ENCODE peak calls at places on chromosomes 11 and 22, in ten cellular contexts. C is hypothalamus; T is iris pigment epithelial cell; W is glomerular endothelial cell; D is activated CD8-positive, alpha-beta T cell treated with anti-CD3 and anti-CD28 coated beads, Interleukin-2, amount 10 ng/mL, durations not matched to agents 7 days and 5 days; B is activated T-helper 9 cell treated with anti-CD3 and anti-CD28 coated beads, Interleukin-2, amount 50 U/mL, for 16 hours; R is stimulated activated CD8-positive, alpha-beta memory T cell treated with anti-CD3 and anti-CD28 coated beads, Interleukin-2, amount 100 ng/mL, for 48 hours; X is activated CD4-positive, alpha-beta T cell treated with anti-CD3 and anti-CD28 coated beads for 24 hours; Z is stimulated activated CD4-positive, alpha-beta T cell treated with anti-CD3 and anti-CD28 coated beads, Interleukin-1b, Interleukin-23, amount 100 ng/mL, for 1 hour; K is germinal center. A is an unnamed sample.

GRCh38 chr11:75463106-75463774 is 30.2 kb upstream of the KLHL35 start:
- DNase-seq in C (no peak), T (no peak), W (peak), D (no peak), B (no peak), R (no peak), X (no peak), Z (no peak), K (no peak), A (no peak)

GRCh38 chr22:23305922-23306374 is 125.6 kb downstream of the BCR start:
- DNase-seq in C (peak), T (peak), W (peak), D (no peak), B (no peak), R (no peak), X (no peak), Z (no peak), K (no peak), A (no peak)

GRCh38 chr11:133919330-133920108 is 37.2 kb downstream of the IGSF9B start:
- DNase-seq in C (no peak), T (no peak), W (no peak), D (no peak), B (no peak), R (no peak), X (no peak), Z (no peak), K (no peak), A (no peak)

GRCh38 chr11:33642461-33643166 is 58.0 kb downstream of the C11orf91 start:
- DNase-seq in C (no peak), T (no peak), W (no peak), D (no peak), B (no peak), R (no peak), X (no peak), Z (no peak), K (no peak), A (no peak)

GRCh38 chr11:95849087-95849825 is 59.0 kb downstream of the CEP57 start:
- DNase-seq in C (peak), T (peak), W (peak), D (peak), B (no peak), R (no peak), X (peak), Z (no peak), K (no peak), A (no peak)

GRCh38 chr11:44987506-44987905 is 36.8 kb upstream of the TP53I11 start:
- DNase-seq in C (no peak), T (no peak), W (no peak), D (no peak), B (no peak), R (no peak), X (no peak), Z (no peak), K (no peak), A (no peak)

GRCh38 chr22:46578824-46579561 is 41.2 kb upstream of the GRAMD4 start:
- DNase-seq in C (no peak), T (peak), W (no peak), D (no peak), B (no peak), R (no peak), X (no peak), Z (no peak), K (no peak), A (no peak)

GRCh38 chr11:67120881-67121710 is 2.0 kb downstream of the KDM2A start:
- DNase-seq in C (no peak), T (peak), W (no peak), D (no peak), B (no peak), R (no peak), X (no peak), Z (no peak), K (peak), A (no peak)

GRCh38 chr11:62124186-62125113 is 639 bp downstream of the INCENP start:
- DNase-seq in C (no peak), T (peak), W (no peak), D (peak), B (no peak), R (peak), X (no peak), Z (no peak), K (peak), A (no peak)

GRCh38 chr11:65776196-65776595 is 4.6 kb downstream of the AP5B1 start:
- DNase-seq in C (no peak), T (peak), W (no peak), D (peak), B (no peak), R (no peak), X (no peak), Z (no peak), K (no peak), A (no peak)

GRCh38 chr11:29310016-29310415 is 706.8 kb downstream of the KCNA4 start:
- DNase-seq in C (no peak), T (peak), W (no peak), D (no peak), B (no peak), R (no peak), X (no peak), Z (no peak), K (no peak), A (no peak)

GRCh38 chr11:64605656-64606585 is 14.9 kb downstream of the SLC22A12 start:
- DNase-seq in C (no peak), T (no peak), W (no peak), D (no peak), B (no peak), R (no peak), X (no peak), Z (no peak), K (no peak), A (no peak)

GRCh38 chr11:120590472-120590871 is 78.9 kb downstream of the GRIK4 start:
- DNase-seq in C (no peak), T (no peak), W (no peak), D (no peak), B (no peak), R (no peak), X (no peak), Z (no peak), K (no peak), A (no peak)

GRCh38 chr22:46349238-46349637 is 13.7 kb downstream of the TRMU start:
- DNase-seq in C (no peak), T (no peak), W (no peak), D (no peak), B (no peak), R (no peak), X (no peak), Z (no peak), K (no peak), A (no peak)

GRCh38 chr11:28984216-28984615 is 876.0 kb downstream of the METTL15 start:
- DNase-seq in C (no peak), T (peak), W (no peak), D (no peak), B (no peak), R (no peak), X (no peak), Z (no peak), K (no peak), A (no peak)

GRCh38 chr11:61162092-61162935 is 1.1 kb upstream of the VPS37C start:
- DNase-seq in C (no peak), T (peak), W (no peak), D (no peak), B (no peak), R (no peak), X (no peak), Z (no peak), K (no peak), A (no peak)

GRCh38 chr11:57461841-57462489 is 1.6 kb downstream of the RTN4RL2 start:
- DNase-seq in C (no peak), T (no peak), W (no peak), D (no peak), B (no peak), R (no peak), X (no peak), Z (no peak), K (no peak), A (no peak)

GRCh38 chr11:131667566-131667965 is 297.2 kb downstream of the NTM start:
- DNase-seq in C (no peak), T (no peak), W (no peak), D (no peak), B (no peak), R (no peak), X (no peak), Z (no peak), K (no peak), A (no peak)

GRCh38 chr22:39319284-39320170 is at the start of gene RPL3:
- DNase-seq in C (peak), T (peak), W (peak), D (peak), B (peak), R (peak), X (peak), Z (peak), K (peak), A (peak)

GRCh38 chr11:83779876-83780275 is 493.7 kb upstream of the CCDC90B start:
- DNase-seq in C (no peak), T (no peak), W (no peak), D (no peak), B (no peak), R (no peak), X (no peak), Z (no peak), K (no peak), A (no peak)

GRCh38 chr11:1041149-1041467 is 4.6 kb upstream of the MUC6 start:
- DNase-seq in C (no peak), T (no peak), W (no peak), D (no peak), B (no peak), R (no peak), X (no peak), Z (no peak), K (no peak), A (no peak)

GRCh38 chr11:10257478-10257877 is 36.5 kb downstream of the SBF2 start:
- DNase-seq in C (no peak), T (no peak), W (no peak), D (no peak), B (no peak), R (no peak), X (no peak), Z (no peak), K (no peak), A (no peak)

GRCh38 chr22:49206281-49206680 is 621.4 kb downstream of the BRD1 start:
- DNase-seq in C (no peak), T (no peak), W (no peak), D (no peak), B (no peak), R (no peak), X (no peak), Z (no peak), K (no peak), A (no peak)

GRCh38 chr11:121274332-121274991 is 18.1 kb upstream of the SC5D start:
- DNase-seq in C (no peak), T (no peak), W (no peak), D (no peak), B (no peak), R (no peak), X (no peak), Z (no peak), K (no peak), A (no peak)

GRCh38 chr11:102111787-102112653 is 1.8 kb downstream of the YAP1 start:
- DNase-seq in C (no peak), T (peak), W (peak), D (peak), B (no peak), R (no peak), X (no peak), Z (no peak), K (no peak), A (no peak)

GRCh38 chr11:2462986-2463765 is 18.4 kb downstream of the KCNQ1 start:
- DNase-seq in C (no peak), T (no peak), W (no peak), D (no peak), B (no peak), R (no peak), X (no peak), Z (no peak), K (no peak), A (no peak)

GRCh38 chr11:128517457-128518230 is 69.7 kb downstream of the ETS1 start:
- DNase-seq in C (no peak), T (peak), W (no peak), D (no peak), B (no peak), R (no peak), X (no peak), Z (no peak), K (no peak), A (no peak)

GRCh38 chr11:131468565-131468964 is 98.2 kb downstream of the NTM start:
- DNase-seq in C (no peak), T (no peak), W (no peak), D (no peak), B (no peak), R (no peak), X (no peak), Z (no peak), K (no peak), A (no peak)

GRCh38 chr22:40478456-40479125 is 108.2 kb downstream of the SGSM3 start:
- DNase-seq in C (no peak), T (no peak), W (no peak), D (no peak), B (no peak), R (no peak), X (no peak), Z (no peak), K (no peak), A (no peak)

GRCh38 chr22:37220543-37220968 is 8.3 kb upstream of the SSTR3 start:
- DNase-seq in C (no peak), T (no peak), W (no peak), D (peak), B (no peak), R (no peak), X (no peak), Z (no peak), K (no peak), A (no peak)

GRCh38 chr22:46673205-46673604 is 53.0 kb downstream of the GRAMD4 start:
- DNase-seq in C (no peak), T (no peak), W (no peak), D (no peak), B (no peak), R (no peak), X (no peak), Z (no peak), K (no peak), A (no peak)

GRCh38 chr11:76801205-76801604 is 18.0 kb downstream of the TSKU start:
- DNase-seq in C (no peak), T (no peak), W (no peak), D (no peak), B (no peak), R (no peak), X (no peak), Z (no peak), K (no peak), A (no peak)

GRCh38 chr11:76574406-76574805 is 96.1 kb downstream of the LRRC32 start:
- DNase-seq in C (no peak), T (peak), W (no peak), D (no peak), B (no peak), R (no peak), X (no peak), Z (no peak), K (no peak), A (no peak)

GRCh38 chr11:34749666-34750659 is 129.1 kb downstream of the EHF start:
- DNase-seq in C (no peak), T (peak), W (no peak), D (no peak), B (no peak), R (no peak), X (no peak), Z (no peak), K (no peak), A (no peak)

GRCh38 chr22:39135092-39135896 is 17.2 kb downstream of the CBX7 start:
- DNase-seq in C (no peak), T (peak), W (no peak), D (peak), B (no peak), R (peak), X (no peak), Z (no peak), K (peak), A (no peak)

GRCh38 chr11:92383430-92383829 is 158.8 kb downstream of the FAT3 start:
- DNase-seq in C (no peak), T (peak), W (no peak), D (no peak), B (no peak), R (no peak), X (no peak), Z (no peak), K (no peak), A (no peak)

GRCh38 chr22:44025171-44026065 is 1.3 kb downstream of the PARVB start:
- DNase-seq in C (no peak), T (no peak), W (no peak), D (no peak), B (no peak), R (no peak), X (no peak), Z (no peak), K (peak), A (no peak)

GRCh38 chr22:39351689-39352214 is 2.0 kb downstream of the SYNGR1 start:
- DNase-seq in C (no peak), T (peak), W (no peak), D (no peak), B (no peak), R (no peak), X (no peak), Z (no peak), K (peak), A (no peak)

GRCh38 chr11:1283906-1284305 is 25.5 kb downstream of the TOLLIP start:
- DNase-seq in C (no peak), T (no peak), W (no peak), D (no peak), B (no peak), R (no peak), X (no peak), Z (no peak), K (no peak), A (no peak)